ENCODE peak calls at places on chromosome 4, in ten cellular contexts. One of them, this sample, is unnamed.

GRCh38 chr4:13218316-13218958 is 265.7 kb downstream of the RAB28 start:
- DNase-seq in testis: peak
- DNase-seq in activated T-helper 1 cell treated with anti-CD3 and anti-CD28 coated beads, Interleukin-2, amount 50 U/mL, for 16 hours: no peak
- DNase-seq in kidney tubule cell: no peak
- DNase-seq in GM12865: no peak
- DNase-seq in dermis blood vessel endothelial cell: no peak
- DNase-seq in breast epithelium: no peak
- DNase-seq in Caki2: no peak
- DNase-seq in choroid plexus epithelial cell: no peak
- DNase-seq in T47D: no peak
- DNase-seq in this sample: no peak

GRCh38 chr4:149145803-149146202 is 669.8 kb downstream of the IQCM start:
- DNase-seq in testis: no peak
- DNase-seq in kidney tubule cell: peak
- DNase-seq in dermis blood vessel endothelial cell: no peak
- DNase-seq in Caki2: no peak
- DNase-seq in GM12865: no peak
- DNase-seq in choroid plexus epithelial cell: peak
- DNase-seq in activated T-helper 1 cell treated with anti-CD3 and anti-CD28 coated beads, Interleukin-2, amount 50 U/mL, for 16 hours: no peak
- DNase-seq in breast epithelium: no peak
- DNase-seq in T47D: no peak
- DNase-seq in this sample: no peak

GRCh38 chr4:80393246-80393969 is 57.9 kb downstream of the CFAP299 start:
- DNase-seq in breast epithelium: no peak
- DNase-seq in kidney tubule cell: peak
- DNase-seq in choroid plexus epithelial cell: peak
- DNase-seq in T47D: no peak
- DNase-seq in activated T-helper 1 cell treated with anti-CD3 and anti-CD28 coated beads, Interleukin-2, amount 50 U/mL, for 16 hours: no peak
- DNase-seq in dermis blood vessel endothelial cell: no peak
- DNase-seq in GM12865: no peak
- DNase-seq in testis: no peak
- DNase-seq in Caki2: no peak
- DNase-seq in this sample: no peak

GRCh38 chr4:128512767-128513322 is 225.2 kb upstream of the PGRMC2 start:
- DNase-seq in testis: no peak
- DNase-seq in GM12865: no peak
- DNase-seq in choroid plexus epithelial cell: peak
- DNase-seq in activated T-helper 1 cell treated with anti-CD3 and anti-CD28 coated beads, Interleukin-2, amount 50 U/mL, for 16 hours: no peak
- DNase-seq in kidney tubule cell: no peak
- DNase-seq in T47D: no peak
- DNase-seq in breast epithelium: no peak
- DNase-seq in dermis blood vessel endothelial cell: no peak
- DNase-seq in Caki2: no peak
- DNase-seq in this sample: no peak

GRCh38 chr4:183078634-183079033 is 20.4 kb upstream of the WWC2 start:
- DNase-seq in dermis blood vessel endothelial cell: no peak
- DNase-seq in breast epithelium: no peak
- DNase-seq in Caki2: no peak
- DNase-seq in kidney tubule cell: no peak
- DNase-seq in testis: peak
- DNase-seq in activated T-helper 1 cell treated with anti-CD3 and anti-CD28 coated beads, Interleukin-2, amount 50 U/mL, for 16 hours: no peak
- DNase-seq in choroid plexus epithelial cell: no peak
- DNase-seq in T47D: no peak
- DNase-seq in GM12865: no peak
- DNase-seq in this sample: no peak

GRCh38 chr4:29066856-29067255 is 1653.3 kb upstream of the PCDH7 start:
- DNase-seq in Caki2: no peak
- DNase-seq in T47D: no peak
- DNase-seq in dermis blood vessel endothelial cell: no peak
- DNase-seq in activated T-helper 1 cell treated with anti-CD3 and anti-CD28 coated beads, Interleukin-2, amount 50 U/mL, for 16 hours: no peak
- DNase-seq in GM12865: no peak
- DNase-seq in testis: no peak
- DNase-seq in kidney tubule cell: no peak
- DNase-seq in choroid plexus epithelial cell: no peak
- DNase-seq in breast epithelium: no peak
- DNase-seq in this sample: no peak

GRCh38 chr4:123997116-123997515 is 600.5 kb downstream of the SPRY1 start:
- DNase-seq in GM12865: no peak
- DNase-seq in testis: no peak
- DNase-seq in Caki2: no peak
- DNase-seq in kidney tubule cell: peak
- DNase-seq in choroid plexus epithelial cell: peak
- DNase-seq in T47D: peak
- DNase-seq in dermis blood vessel endothelial cell: peak
- DNase-seq in activated T-helper 1 cell treated with anti-CD3 and anti-CD28 coated beads, Interleukin-2, amount 50 U/mL, for 16 hours: no peak
- DNase-seq in breast epithelium: no peak
- DNase-seq in this sample: no peak

GRCh38 chr4:118888666-118889312 is at the start of gene SYNPO2:
- DNase-seq in dermis blood vessel endothelial cell: peak
- DNase-seq in Caki2: peak
- DNase-seq in GM12865: peak
- DNase-seq in kidney tubule cell: peak
- DNase-seq in activated T-helper 1 cell treated with anti-CD3 and anti-CD28 coated beads, Interleukin-2, amount 50 U/mL, for 16 hours: no peak
- DNase-seq in choroid plexus epithelial cell: peak
- DNase-seq in breast epithelium: peak
- DNase-seq in T47D: no peak
- DNase-seq in testis: peak
- DNase-seq in this sample: peak

GRCh38 chr4:189090174-189090814 is 850.4 kb upstream of the FRG1 start:
- DNase-seq in GM12865: no peak
- DNase-seq in T47D: peak
- DNase-seq in kidney tubule cell: peak
- DNase-seq in dermis blood vessel endothelial cell: peak
- DNase-seq in testis: no peak
- DNase-seq in activated T-helper 1 cell treated with anti-CD3 and anti-CD28 coated beads, Interleukin-2, amount 50 U/mL, for 16 hours: no peak
- DNase-seq in choroid plexus epithelial cell: peak
- DNase-seq in Caki2: no peak
- DNase-seq in breast epithelium: no peak
- DNase-seq in this sample: no peak

GRCh38 chr4:129972257-129972656 is 876.3 kb downstream of the C4orf33 start:
- DNase-seq in activated T-helper 1 cell treated with anti-CD3 and anti-CD28 coated beads, Interleukin-2, amount 50 U/mL, for 16 hours: no peak
- DNase-seq in testis: no peak
- DNase-seq in breast epithelium: no peak
- DNase-seq in choroid plexus epithelial cell: no peak
- DNase-seq in T47D: peak
- DNase-seq in kidney tubule cell: no peak
- DNase-seq in dermis blood vessel endothelial cell: no peak
- DNase-seq in Caki2: peak
- DNase-seq in GM12865: no peak
- DNase-seq in this sample: no peak

GRCh38 chr4:174023641-174024040 is 259.8 kb downstream of the FBXO8 start:
- DNase-seq in kidney tubule cell: no peak
- DNase-seq in dermis blood vessel endothelial cell: no peak
- DNase-seq in GM12865: no peak
- DNase-seq in activated T-helper 1 cell treated with anti-CD3 and anti-CD28 coated beads, Interleukin-2, amount 50 U/mL, for 16 hours: no peak
- DNase-seq in choroid plexus epithelial cell: no peak
- DNase-seq in Caki2: no peak
- DNase-seq in breast epithelium: no peak
- DNase-seq in testis: no peak
- DNase-seq in T47D: no peak
- DNase-seq in this sample: no peak

GRCh38 chr4:6500481-6501135 is 28.2 kb upstream of the PPP2R2C start:
- DNase-seq in dermis blood vessel endothelial cell: no peak
- DNase-seq in GM12865: no peak
- DNase-seq in activated T-helper 1 cell treated with anti-CD3 and anti-CD28 coated beads, Interleukin-2, amount 50 U/mL, for 16 hours: no peak
- DNase-seq in T47D: no peak
- DNase-seq in breast epithelium: peak
- DNase-seq in testis: no peak
- DNase-seq in Caki2: no peak
- DNase-seq in kidney tubule cell: no peak
- DNase-seq in choroid plexus epithelial cell: no peak
- DNase-seq in this sample: no peak

GRCh38 chr4:88341227-88342192 is 37.1 kb upstream of the HERC6 start:
- DNase-seq in choroid plexus epithelial cell: peak
- DNase-seq in Caki2: peak
- DNase-seq in breast epithelium: no peak
- DNase-seq in kidney tubule cell: peak
- DNase-seq in T47D: no peak
- DNase-seq in GM12865: peak
- DNase-seq in testis: peak
- DNase-seq in activated T-helper 1 cell treated with anti-CD3 and anti-CD28 coated beads, Interleukin-2, amount 50 U/mL, for 16 hours: no peak
- DNase-seq in dermis blood vessel endothelial cell: peak
- DNase-seq in this sample: peak

GRCh38 chr4:152992027-152992426 is 55.9 kb downstream of the FHDC1 start:
- DNase-seq in testis: no peak
- DNase-seq in breast epithelium: no peak
- DNase-seq in T47D: no peak
- DNase-seq in activated T-helper 1 cell treated with anti-CD3 and anti-CD28 coated beads, Interleukin-2, amount 50 U/mL, for 16 hours: no peak
- DNase-seq in Caki2: no peak
- DNase-seq in choroid plexus epithelial cell: no peak
- DNase-seq in dermis blood vessel endothelial cell: no peak
- DNase-seq in kidney tubule cell: peak
- DNase-seq in GM12865: no peak
- DNase-seq in this sample: no peak

GRCh38 chr4:159041058-159042034 is 61.5 kb upstream of the RAPGEF2 start:
- DNase-seq in kidney tubule cell: no peak
- DNase-seq in GM12865: no peak
- DNase-seq in testis: no peak
- DNase-seq in activated T-helper 1 cell treated with anti-CD3 and anti-CD28 coated beads, Interleukin-2, amount 50 U/mL, for 16 hours: no peak
- DNase-seq in T47D: no peak
- DNase-seq in breast epithelium: no peak
- DNase-seq in dermis blood vessel endothelial cell: no peak
- DNase-seq in choroid plexus epithelial cell: no peak
- DNase-seq in Caki2: no peak
- DNase-seq in this sample: no peak

GRCh38 chr4:177450421-177451107 is 8.3 kb upstream of the AGA start:
- DNase-seq in breast epithelium: no peak
- DNase-seq in T47D: no peak
- DNase-seq in GM12865: no peak
- DNase-seq in dermis blood vessel endothelial cell: no peak
- DNase-seq in choroid plexus epithelial cell: peak
- DNase-seq in activated T-helper 1 cell treated with anti-CD3 and anti-CD28 coated beads, Interleukin-2, amount 50 U/mL, for 16 hours: no peak
- DNase-seq in Caki2: no peak
- DNase-seq in kidney tubule cell: no peak
- DNase-seq in testis: no peak
- DNase-seq in this sample: no peak

GRCh38 chr4:155546451-155546850 is 120.2 kb upstream of the GUCY1A1 start:
- DNase-seq in choroid plexus epithelial cell: no peak
- DNase-seq in GM12865: no peak
- DNase-seq in T47D: no peak
- DNase-seq in activated T-helper 1 cell treated with anti-CD3 and anti-CD28 coated beads, Interleukin-2, amount 50 U/mL, for 16 hours: no peak
- DNase-seq in breast epithelium: no peak
- DNase-seq in kidney tubule cell: no peak
- DNase-seq in dermis blood vessel endothelial cell: no peak
- DNase-seq in testis: no peak
- DNase-seq in Caki2: no peak
- DNase-seq in this sample: no peak

GRCh38 chr4:68375667-68376559 is 26.0 kb upstream of the YTHDC1 start:
- DNase-seq in dermis blood vessel endothelial cell: peak
- DNase-seq in choroid plexus epithelial cell: peak
- DNase-seq in kidney tubule cell: peak
- DNase-seq in testis: peak
- DNase-seq in breast epithelium: no peak
- DNase-seq in activated T-helper 1 cell treated with anti-CD3 and anti-CD28 coated beads, Interleukin-2, amount 50 U/mL, for 16 hours: no peak
- DNase-seq in T47D: peak
- DNase-seq in Caki2: peak
- DNase-seq in GM12865: peak
- DNase-seq in this sample: peak

GRCh38 chr4:77177196-77177595 is 20.2 kb downstream of the CCNG2 start:
- DNase-seq in GM12865: no peak
- DNase-seq in activated T-helper 1 cell treated with anti-CD3 and anti-CD28 coated beads, Interleukin-2, amount 50 U/mL, for 16 hours: no peak
- DNase-seq in T47D: no peak
- DNase-seq in testis: no peak
- DNase-seq in Caki2: no peak
- DNase-seq in breast epithelium: no peak
- DNase-seq in choroid plexus epithelial cell: no peak
- DNase-seq in kidney tubule cell: no peak
- DNase-seq in dermis blood vessel endothelial cell: no peak
- DNase-seq in this sample: no peak

GRCh38 chr4:78689224-78689623 is 86.9 kb upstream of the BMP2K start:
- DNase-seq in breast epithelium: no peak
- DNase-seq in choroid plexus epithelial cell: peak
- DNase-seq in activated T-helper 1 cell treated with anti-CD3 and anti-CD28 coated beads, Interleukin-2, amount 50 U/mL, for 16 hours: no peak
- DNase-seq in testis: no peak
- DNase-seq in Caki2: no peak
- DNase-seq in dermis blood vessel endothelial cell: peak
- DNase-seq in T47D: no peak
- DNase-seq in GM12865: no peak
- DNase-seq in kidney tubule cell: no peak
- DNase-seq in this sample: no peak

GRCh38 chr4:38223306-38223705 is 263.1 kb downstream of the PTTG2 start:
- DNase-seq in Caki2: no peak
- DNase-seq in breast epithelium: no peak
- DNase-seq in testis: no peak
- DNase-seq in dermis blood vessel endothelial cell: no peak
- DNase-seq in GM12865: no peak
- DNase-seq in choroid plexus epithelial cell: no peak
- DNase-seq in T47D: no peak
- DNase-seq in kidney tubule cell: no peak
- DNase-seq in activated T-helper 1 cell treated with anti-CD3 and anti-CD28 coated beads, Interleukin-2, amount 50 U/mL, for 16 hours: no peak
- DNase-seq in this sample: no peak

GRCh38 chr4:7818676-7819041 is 121.0 kb downstream of the AFAP1 start:
- DNase-seq in GM12865: no peak
- DNase-seq in Caki2: no peak
- DNase-seq in kidney tubule cell: no peak
- DNase-seq in testis: no peak
- DNase-seq in choroid plexus epithelial cell: no peak
- DNase-seq in breast epithelium: no peak
- DNase-seq in activated T-helper 1 cell treated with anti-CD3 and anti-CD28 coated beads, Interleukin-2, amount 50 U/mL, for 16 hours: no peak
- DNase-seq in T47D: no peak
- DNase-seq in dermis blood vessel endothelial cell: no peak
- DNase-seq in this sample: no peak

GRCh38 chr4:77819409-77819835 is 254 bp upstream of the CNOT6L start:
- DNase-seq in dermis blood vessel endothelial cell: no peak
- DNase-seq in testis: peak
- DNase-seq in T47D: peak
- DNase-seq in choroid plexus epithelial cell: peak
- DNase-seq in breast epithelium: no peak
- DNase-seq in GM12865: no peak
- DNase-seq in kidney tubule cell: peak
- DNase-seq in Caki2: no peak
- DNase-seq in activated T-helper 1 cell treated with anti-CD3 and anti-CD28 coated beads, Interleukin-2, amount 50 U/mL, for 16 hours: no peak
- DNase-seq in this sample: no peak

GRCh38 chr4:121998024-121998423 is 46.2 kb upstream of the TRPC3 start:
- DNase-seq in dermis blood vessel endothelial cell: no peak
- DNase-seq in T47D: peak
- DNase-seq in testis: no peak
- DNase-seq in choroid plexus epithelial cell: peak
- DNase-seq in kidney tubule cell: no peak
- DNase-seq in Caki2: peak
- DNase-seq in activated T-helper 1 cell treated with anti-CD3 and anti-CD28 coated beads, Interleukin-2, amount 50 U/mL, for 16 hours: no peak
- DNase-seq in breast epithelium: no peak
- DNase-seq in GM12865: no peak
- DNase-seq in this sample: no peak

GRCh38 chr4:15988222-15988621 is 25.2 kb upstream of the FGFBP2 start:
- DNase-seq in testis: no peak
- DNase-seq in breast epithelium: no peak
- DNase-seq in choroid plexus epithelial cell: no peak
- DNase-seq in Caki2: no peak
- DNase-seq in dermis blood vessel endothelial cell: no peak
- DNase-seq in kidney tubule cell: no peak
- DNase-seq in activated T-helper 1 cell treated with anti-CD3 and anti-CD28 coated beads, Interleukin-2, amount 50 U/mL, for 16 hours: no peak
- DNase-seq in T47D: no peak
- DNase-seq in GM12865: no peak
- DNase-seq in this sample: no peak

GRCh38 chr4:131248314-131248713 is 1900.8 kb upstream of the PCDH10 start:
- DNase-seq in testis: no peak
- DNase-seq in breast epithelium: no peak
- DNase-seq in T47D: no peak
- DNase-seq in choroid plexus epithelial cell: no peak
- DNase-seq in activated T-helper 1 cell treated with anti-CD3 and anti-CD28 coated beads, Interleukin-2, amount 50 U/mL, for 16 hours: no peak
- DNase-seq in kidney tubule cell: no peak
- DNase-seq in Caki2: no peak
- DNase-seq in dermis blood vessel endothelial cell: no peak
- DNase-seq in GM12865: no peak
- DNase-seq in this sample: no peak

GRCh38 chr4:9762823-9763475 is 18.5 kb upstream of the DRD5 start:
- DNase-seq in GM12865: peak
- DNase-seq in breast epithelium: no peak
- DNase-seq in T47D: peak
- DNase-seq in choroid plexus epithelial cell: peak
- DNase-seq in Caki2: peak
- DNase-seq in testis: peak
- DNase-seq in dermis blood vessel endothelial cell: peak
- DNase-seq in kidney tubule cell: peak
- DNase-seq in activated T-helper 1 cell treated with anti-CD3 and anti-CD28 coated beads, Interleukin-2, amount 50 U/mL, for 16 hours: no peak
- DNase-seq in this sample: peak

GRCh38 chr4:3121110-3121509 is 46.6 kb downstream of the HTT start:
- DNase-seq in activated T-helper 1 cell treated with anti-CD3 and anti-CD28 coated beads, Interleukin-2, amount 50 U/mL, for 16 hours: no peak
- DNase-seq in breast epithelium: no peak
- DNase-seq in Caki2: no peak
- DNase-seq in dermis blood vessel endothelial cell: no peak
- DNase-seq in GM12865: no peak
- DNase-seq in testis: no peak
- DNase-seq in T47D: no peak
- DNase-seq in choroid plexus epithelial cell: no peak
- DNase-seq in kidney tubule cell: no peak
- DNase-seq in this sample: no peak